ENCODE peak calls at places on chromosomes 4 and X, in seven cellular contexts. W is progenitor cell of endocrine pancreas, E is IMR-90, F is AG04450, I is astrocyte, K is bronchial epithelial cell, P is neural crest cell. T is an unnamed sample.

GRCh38 chr4:53932784-53933183 is 131.6 kb downstream of the CHIC2 start:
- DNase-seq in W (no peak), E (peak), F (peak), I (peak), K (no peak), P (no peak), T (peak)

GRCh38 chr4:45716093-45716492 is 407.8 kb downstream of the GABRG1 start:
- DNase-seq in W (no peak), E (no peak), F (no peak), I (no peak), K (no peak), P (no peak), T (no peak)

GRCh38 chr4:41718907-41719306 is 29.6 kb downstream of the PHOX2B start:
- DNase-seq in W (no peak), E (peak), F (no peak), I (peak), K (peak), P (no peak), T (peak)

GRCh38 chr4:181957088-181957487 is 286.1 kb upstream of the TENM3 start:
- DNase-seq in W (no peak), E (peak), F (peak), I (peak), K (peak), P (no peak), T (peak)

GRCh38 chr4:180630012-180630411 is 1613.2 kb upstream of the TENM3 start:
- DNase-seq in W (no peak), E (no peak), F (no peak), I (no peak), K (no peak), P (no peak), T (no peak)

GRCh38 chr4:131408102-131408501 is 1741.0 kb upstream of the PCDH10 start:
- DNase-seq in W (no peak), E (no peak), F (no peak), I (no peak), K (no peak), P (no peak), T (no peak)

GRCh38 chr4:48173055-48173991 is 39.3 kb upstream of the TXK start:
- DNase-seq in W (no peak), E (peak), F (peak), I (peak), K (peak), P (no peak), T (peak)

GRCh38 chrX:96102997-96103396 is 581.6 kb upstream of the DIAPH2 start:
- DNase-seq in W (no peak), E (no peak), F (no peak), I (no peak), K (no peak), P (no peak), T (no peak)

GRCh38 chrX:103716967-103717366 is 6.3 kb downstream of the TMEM31 start:
- DNase-seq in W (no peak), E (peak), F (peak), I (peak), K (peak), P (no peak), T (peak)

GRCh38 chr4:127776620-127777019 is 5.5 kb upstream of the HSPA4L start:
- DNase-seq in W (no peak), E (no peak), F (no peak), I (no peak), K (peak), P (no peak), T (no peak)

GRCh38 chr4:162016991-162017390 is 146.8 kb downstream of the FSTL5 start:
- DNase-seq in W (no peak), E (no peak), F (no peak), I (no peak), K (no peak), P (no peak), T (no peak)

GRCh38 chr4:169492436-169493163 is 119.8 kb downstream of the NEK1 start:
- DNase-seq in W (no peak), E (peak), F (no peak), I (peak), K (peak), P (peak), T (peak)

GRCh38 chrX:118116308-118117068 is at the start of gene KLHL13:
- DNase-seq in W (peak), E (peak), F (no peak), I (no peak), K (no peak), P (peak), T (no peak)

GRCh38 chr4:70577220-70577927 is 14.7 kb upstream of the AMBN start:
- DNase-seq in W (no peak), E (no peak), F (no peak), I (no peak), K (peak), P (no peak), T (no peak)

GRCh38 chr4:149371021-149371420 is 444.6 kb downstream of the IQCM start:
- DNase-seq in W (no peak), E (peak), F (peak), I (peak), K (peak), P (no peak), T (peak)

GRCh38 chr4:84708406-84709135 is 125.6 kb downstream of the CDS1 start:
- DNase-seq in W (no peak), E (peak), F (no peak), I (no peak), K (peak), P (no peak), T (no peak)

GRCh38 chrX:47540754-47541538 is 20.1 kb upstream of the ARAF start:
- DNase-seq in W (peak), E (peak), F (peak), I (peak), K (peak), P (peak), T (peak)

GRCh38 chrX:119391279-119391678 is 7.9 kb upstream of the SLC25A43 start:
- DNase-seq in W (no peak), E (peak), F (no peak), I (no peak), K (peak), P (no peak), T (peak)

GRCh38 chrX:13387656-13388421 is 68.0 kb upstream of the ATXN3L start:
- DNase-seq in W (no peak), E (peak), F (no peak), I (peak), K (peak), P (no peak), T (peak)

GRCh38 chrX:109840585-109840984 is 107.5 kb upstream of the ACSL4 start:
- DNase-seq in W (no peak), E (peak), F (peak), I (peak), K (peak), P (no peak), T (peak)

GRCh38 chrX:41412261-41413167 is 34.6 kb upstream of the NYX start:
- DNase-seq in W (no peak), E (no peak), F (no peak), I (no peak), K (no peak), P (no peak), T (no peak)

GRCh38 chr4:7806080-7806630 is 133.5 kb downstream of the AFAP1 start:
- DNase-seq in W (no peak), E (peak), F (no peak), I (peak), K (peak), P (peak), T (no peak)

GRCh38 chr4:107721436-107722090 is 1.5 kb upstream of the PAPSS1 start:
- DNase-seq in W (no peak), E (no peak), F (no peak), I (no peak), K (no peak), P (no peak), T (no peak)

GRCh38 chr4:111512081-111512774 is 633.0 kb upstream of the FAM241A start:
- DNase-seq in W (no peak), E (peak), F (peak), I (peak), K (peak), P (no peak), T (peak)

GRCh38 chr4:150090836-150091235 is 12.6 kb downstream of the DCLK2 start:
- DNase-seq in W (no peak), E (peak), F (peak), I (peak), K (no peak), P (no peak), T (no peak)

GRCh38 chrX:109294097-109294815 is 187.6 kb downstream of the GUCY2F start:
- DNase-seq in W (no peak), E (no peak), F (no peak), I (peak), K (peak), P (no peak), T (no peak)

GRCh38 chr4:65819192-65819591 is 148.9 kb upstream of the EPHA5 start:
- DNase-seq in W (no peak), E (no peak), F (no peak), I (no peak), K (no peak), P (no peak), T (no peak)

GRCh38 chr4:62711575-62711974 is 1511.4 kb downstream of the ADGRL3 start:
- DNase-seq in W (no peak), E (no peak), F (no peak), I (no peak), K (no peak), P (no peak), T (no peak)

GRCh38 chr4:62706423-62706822 is 1506.3 kb downstream of the ADGRL3 start:
- DNase-seq in W (no peak), E (no peak), F (no peak), I (no peak), K (no peak), P (no peak), T (no peak)

GRCh38 chr4:62709618-62710252 is 1509.6 kb downstream of the ADGRL3 start:
- DNase-seq in W (no peak), E (peak), F (no peak), I (peak), K (peak), P (peak), T (no peak)
- TF ChIP-seq CTCF in W (peak), E (peak), F (no peak), I (peak), K (peak), P (peak), T (peak)

GRCh38 chrX:137352101-137352660 is 213.7 kb upstream of the ZIC3 start:
- DNase-seq in W (no peak), E (no peak), F (no peak), I (no peak), K (no peak), P (no peak), T (no peak)
- TF ChIP-seq CTCF in W (no peak), E (no peak), F (no peak), I (no peak), K (no peak), P (no peak), T (no peak)

GRCh38 chrX:127037179-127037578 is 217.7 kb downstream of the PRR32 start:
- DNase-seq in W (no peak), E (no peak), F (no peak), I (no peak), K (no peak), P (no peak), T (no peak)

DNA sequence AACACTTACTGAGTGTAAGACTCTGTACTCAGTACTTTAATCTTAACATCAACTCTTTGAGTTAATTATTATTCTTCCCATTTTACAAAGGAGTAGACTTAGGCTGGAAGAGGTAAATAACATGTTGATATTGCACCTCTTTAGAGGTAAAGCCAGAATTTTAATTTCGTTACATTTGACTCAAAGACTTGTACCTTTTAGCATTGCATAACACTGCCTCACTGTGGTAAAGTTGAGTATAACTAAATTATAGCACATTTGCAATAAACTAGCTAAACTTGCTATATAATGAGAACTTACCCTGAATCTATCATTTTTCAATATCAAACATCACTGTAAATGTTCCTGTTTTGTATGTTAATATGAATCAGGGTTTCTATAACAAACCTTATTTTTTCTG is 218.5 kb downstream of the PRR32 start:
- DNase-seq in W (no peak), E (no peak), F (no peak), I (no peak), K (peak), P (no peak), T (no peak)
- TF ChIP-seq CTCF in W (peak), E (no peak), F (no peak), I (no peak), K (no peak), P (peak), T (no peak)

GRCh38 chr4:183721207-183722081 is 62.4 kb downstream of the TRAPPC11 start:
- DNase-seq in W (no peak), E (peak), F (no peak), I (peak), K (peak), P (no peak), T (no peak)
- TF ChIP-seq CTCF in W (peak), E (peak), F (peak), I (peak), K (peak), P (peak), T (no peak)

GRCh38 chr4:100424376-100424775 is 93.4 kb downstream of the EMCN start:
- DNase-seq in W (no peak), E (no peak), F (no peak), I (no peak), K (no peak), P (no peak), T (no peak)

GRCh38 chr4:100420571-100420970 is 97.3 kb downstream of the EMCN start:
- DNase-seq in W (no peak), E (peak), F (no peak), I (peak), K (peak), P (no peak), T (peak)

GRCh38 chr4:100422911-100423310 is 94.9 kb downstream of the EMCN start:
- DNase-seq in W (no peak), E (no peak), F (no peak), I (peak), K (no peak), P (no peak), T (no peak)

GRCh38 chr4:100417565-100417964 is 100.3 kb downstream of the EMCN start:
- DNase-seq in W (no peak), E (peak), F (no peak), I (peak), K (peak), P (no peak), T (no peak)

GRCh38 chr4:100421356-100421978 is 96.4 kb downstream of the EMCN start:
- DNase-seq in W (no peak), E (peak), F (no peak), I (peak), K (peak), P (no peak), T (peak)
- TF ChIP-seq CTCF in W (peak), E (peak), F (peak), I (peak), K (peak), P (peak), T (peak)

DNA sequence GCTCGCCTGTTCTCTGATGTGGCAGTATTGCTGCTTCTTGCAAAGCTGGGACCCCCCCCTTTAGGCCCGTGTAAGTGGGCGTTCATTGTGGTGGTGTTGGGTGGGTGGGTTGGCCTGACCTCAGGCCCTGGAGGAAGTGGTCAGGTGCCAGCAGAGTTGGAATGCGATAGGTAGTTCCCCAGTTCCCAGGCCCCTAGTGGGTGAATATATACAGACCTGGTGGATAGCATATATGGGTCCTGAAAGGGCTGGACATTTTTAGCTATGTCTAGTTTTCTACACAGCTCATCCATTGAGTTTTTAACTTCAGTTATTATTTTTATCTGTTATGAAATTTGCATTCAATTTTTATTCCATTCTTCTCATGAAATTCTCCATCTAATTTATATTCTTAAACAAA is 35.8 kb upstream of the UCP1 start:
- DNase-seq in W (no peak), E (no peak), F (no peak), I (no peak), K (no peak), P (no peak), T (no peak)
- TF ChIP-seq CTCF in W (no peak), E (no peak), F (peak), I (no peak), K (no peak), P (peak), T (peak)

GRCh38 chrX:70664726-70665125 is 220.1 kb downstream of the DLG3 start:
- DNase-seq in W (no peak), E (peak), F (no peak), I (peak), K (peak), P (no peak), T (peak)
- TF ChIP-seq CTCF in W (peak), E (peak), F (peak), I (peak), K (peak), P (peak), T (peak)

T was measured in HFFc6.